ENCODE peak calls at places on chromosome 16, in eight cellular contexts. One of them, this sample, is unnamed.

GRCh38 chr16:53502331-53503269 is at the start of gene AKTIP:
- DNase-seq in mucosa of descending colon: peak
- DNase-seq in GF-D8: no peak
- DNase-seq in NCI-H1930: no peak
- DNase-seq in activated T-cell treated with anti-CD3 and anti-CD28 coated beads, Interleukin-2, amount 50 U/mL, for 72 hours: peak
- DNase-seq in HAP-1: no peak
- DNase-seq in central memory CD4-positive, alpha-beta T cell: no peak
- DNase-seq in esophagus squamous epithelium: no peak
- DNase-seq in this sample: peak

GRCh38 chr16:3971706-3972105 is 91.2 kb upstream of the CREBBP start:
- DNase-seq in mucosa of descending colon: no peak
- DNase-seq in NCI-H1930: no peak
- DNase-seq in GF-D8: no peak
- DNase-seq in HAP-1: no peak
- DNase-seq in esophagus squamous epithelium: no peak
- DNase-seq in central memory CD4-positive, alpha-beta T cell: no peak
- DNase-seq in activated T-cell treated with anti-CD3 and anti-CD28 coated beads, Interleukin-2, amount 50 U/mL, for 72 hours: no peak
- DNase-seq in this sample: peak

GRCh38 chr16:64657316-64658011 is 464.4 kb downstream of the CDH11 start:
- DNase-seq in NCI-H1930: no peak
- DNase-seq in activated T-cell treated with anti-CD3 and anti-CD28 coated beads, Interleukin-2, amount 50 U/mL, for 72 hours: no peak
- DNase-seq in esophagus squamous epithelium: no peak
- DNase-seq in HAP-1: no peak
- DNase-seq in central memory CD4-positive, alpha-beta T cell: no peak
- DNase-seq in GF-D8: no peak
- DNase-seq in mucosa of descending colon: no peak
- DNase-seq in this sample: no peak

GRCh38 chr16:89720859-89721643 is at the start of the genes VPS9D1 and ZNF276:
- DNase-seq in esophagus squamous epithelium: no peak
- DNase-seq in HAP-1: peak
- DNase-seq in GF-D8: peak
- DNase-seq in central memory CD4-positive, alpha-beta T cell: peak
- DNase-seq in NCI-H1930: peak
- DNase-seq in activated T-cell treated with anti-CD3 and anti-CD28 coated beads, Interleukin-2, amount 50 U/mL, for 72 hours: peak
- DNase-seq in mucosa of descending colon: peak
- DNase-seq in this sample: peak

GRCh38 chr16:79369796-79370195 is 230.7 kb downstream of the MAF start:
- DNase-seq in GF-D8: no peak
- DNase-seq in HAP-1: no peak
- DNase-seq in NCI-H1930: no peak
- DNase-seq in central memory CD4-positive, alpha-beta T cell: no peak
- DNase-seq in mucosa of descending colon: no peak
- DNase-seq in activated T-cell treated with anti-CD3 and anti-CD28 coated beads, Interleukin-2, amount 50 U/mL, for 72 hours: no peak
- DNase-seq in esophagus squamous epithelium: no peak
- DNase-seq in this sample: no peak

GRCh38 chr16:58265480-58266052 is 29.3 kb downstream of the PRSS54 start:
- DNase-seq in central memory CD4-positive, alpha-beta T cell: no peak
- DNase-seq in esophagus squamous epithelium: no peak
- DNase-seq in activated T-cell treated with anti-CD3 and anti-CD28 coated beads, Interleukin-2, amount 50 U/mL, for 72 hours: no peak
- DNase-seq in mucosa of descending colon: no peak
- DNase-seq in GF-D8: peak
- DNase-seq in NCI-H1930: no peak
- DNase-seq in HAP-1: no peak
- DNase-seq in this sample: no peak

GRCh38 chr16:29680180-29680598 is 1.2 kb downstream of the QPRT start:
- DNase-seq in GF-D8: peak
- DNase-seq in central memory CD4-positive, alpha-beta T cell: no peak
- DNase-seq in NCI-H1930: no peak
- DNase-seq in HAP-1: no peak
- DNase-seq in esophagus squamous epithelium: no peak
- DNase-seq in mucosa of descending colon: peak
- DNase-seq in activated T-cell treated with anti-CD3 and anti-CD28 coated beads, Interleukin-2, amount 50 U/mL, for 72 hours: no peak
- DNase-seq in this sample: no peak

GRCh38 chr16:19872179-19872863 is 12.3 kb downstream of the GPRC5B start:
- DNase-seq in HAP-1: no peak
- DNase-seq in GF-D8: no peak
- DNase-seq in mucosa of descending colon: no peak
- DNase-seq in activated T-cell treated with anti-CD3 and anti-CD28 coated beads, Interleukin-2, amount 50 U/mL, for 72 hours: no peak
- DNase-seq in esophagus squamous epithelium: no peak
- DNase-seq in NCI-H1930: no peak
- DNase-seq in central memory CD4-positive, alpha-beta T cell: no peak
- DNase-seq in this sample: peak

GRCh38 chr16:71555230-71555891 is 21.5 kb downstream of the TAT start:
- DNase-seq in NCI-H1930: no peak
- DNase-seq in mucosa of descending colon: no peak
- DNase-seq in central memory CD4-positive, alpha-beta T cell: no peak
- DNase-seq in HAP-1: no peak
- DNase-seq in esophagus squamous epithelium: no peak
- DNase-seq in GF-D8: peak
- DNase-seq in activated T-cell treated with anti-CD3 and anti-CD28 coated beads, Interleukin-2, amount 50 U/mL, for 72 hours: no peak
- DNase-seq in this sample: no peak

This sample was measured in body of pancreas.